ENCODE peak calls at places on chromosomes 11 and 22, in four cellular contexts. O is brain microvascular endothelial cell, D is GM12865, E is esophagus squamous epithelium. J is an unnamed sample.

GRCh38 chr11:13931356-13931755 is 31.2 kb upstream of the SPON1 start:
- DNase-seq in O (no peak), D (no peak), E (no peak), J (no peak)

GRCh38 chr11:45180888-45181594 is 34.6 kb downstream of the PRDM11 start:
- DNase-seq in O (peak), D (peak), E (no peak), J (peak)

GRCh38 chr11:119389611-119390254 is 8.2 kb upstream of the USP2 start:
- DNase-seq in O (no peak), D (peak), E (no peak), J (peak)

GRCh38 chr11:118224512-118225180 is at the start of gene JAML:
- DNase-seq in O (no peak), D (peak), E (no peak), J (peak)

GRCh38 chr11:71207563-71207962 is 44.8 kb downstream of the SHANK2 start:
- DNase-seq in O (no peak), D (no peak), E (no peak), J (no peak)

GRCh38 chr11:75949023-75949672 is 134.1 kb downstream of the UVRAG start:
- DNase-seq in O (no peak), D (no peak), E (no peak), J (no peak)

GRCh38 chr11:46322759-46323158 is 24.5 kb upstream of the DGKZ start:
- DNase-seq in O (no peak), D (no peak), E (no peak), J (no peak)

GRCh38 chr11:70183483-70184176 is 19.5 kb upstream of the FADD start:
- DNase-seq in O (no peak), D (no peak), E (no peak), J (no peak)

GRCh38 chr11:43278302-43278956 is 33.4 kb upstream of the API5 start:
- DNase-seq in O (peak), D (peak), E (no peak), J (peak)

GRCh38 chr11:47533690-47534135 is 19.2 kb downstream of the CELF1 start:
- DNase-seq in O (no peak), D (no peak), E (no peak), J (no peak)

GRCh38 chr11:119714590-119714989 is 14.4 kb downstream of the NECTIN1 start:
- DNase-seq in O (no peak), D (no peak), E (no peak), J (no peak)

GRCh38 chr11:68050371-68050841 is 11.6 kb downstream of the TCIRG1 start:
- DNase-seq in O (no peak), D (no peak), E (no peak), J (peak)

GRCh38 chr22:49765951-49766350 is 61.7 kb downstream of the BRD1 start:
- DNase-seq in O (no peak), D (no peak), E (no peak), J (no peak)

GRCh38 chr11:7927635-7928034 is 3.4 kb downstream of the OR10A6 start:
- DNase-seq in O (peak), D (no peak), E (no peak), J (no peak)

GRCh38 chr11:69830086-69830485 is 10.9 kb upstream of the FGF3 start:
- DNase-seq in O (no peak), D (no peak), E (no peak), J (no peak)

GRCh38 chr11:109739374-109739773 is 317.4 kb downstream of the C11orf87 start:
- DNase-seq in O (no peak), D (no peak), E (no peak), J (no peak)

GRCh38 chr11:123056835-123057491 is 5.0 kb downstream of the HSPA8 start:
- DNase-seq in O (no peak), D (no peak), E (no peak), J (no peak)

GRCh38 chr11:27055065-27055682 is 14.6 kb downstream of the BBOX1 start:
- DNase-seq in O (peak), D (no peak), E (no peak), J (no peak)

GRCh38 chr11:119316729-119317591 is at the start of gene MCAM:
- DNase-seq in O (no peak), D (peak), E (no peak), J (peak)

GRCh38 chr22:40703174-40703573 is 23.9 kb downstream of the MCHR1 start:
- DNase-seq in O (no peak), D (peak), E (no peak), J (no peak)

DNA sequence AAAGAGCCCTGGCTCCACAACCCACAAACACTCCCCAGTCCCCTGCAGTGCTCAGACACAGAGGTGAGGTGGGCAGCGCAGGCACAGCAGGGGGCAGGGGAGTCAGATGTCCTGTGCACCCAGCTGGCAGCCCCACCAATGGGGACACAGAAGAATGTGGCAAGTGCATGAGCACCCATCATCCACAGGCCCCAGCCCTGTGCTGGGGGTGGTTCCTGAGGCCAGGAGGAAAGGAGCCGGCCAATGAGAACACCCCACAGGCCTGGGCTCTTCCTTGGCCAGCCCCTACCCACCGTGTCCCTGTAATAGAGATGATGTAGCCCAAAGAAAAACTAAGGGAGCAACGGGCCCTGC is 9.3 kb downstream of the GNB1L start:
- DNase-seq in O (no peak), D (no peak), E (no peak), J (peak)
- TF ChIP-seq CTCF in O (no peak), D (no peak), E (no peak), J (no peak)

GRCh38 chr11:1303196-1303821 is 6.1 kb downstream of the TOLLIP start:
- DNase-seq in O (no peak), D (no peak), E (no peak), J (peak)
- TF ChIP-seq CTCF in O (peak), D (no peak), E (peak), J (no peak)

GRCh38 chr22:32206774-32207758 is 2.2 kb upstream of the RFPL2 start:
- DNase-seq in O (peak), D (peak), E (no peak), J (peak)

GRCh38 chr22:32204211-32204855 is 540 bp downstream of the RFPL2 start:
- DNase-seq in O (no peak), D (no peak), E (no peak), J (peak)

GRCh38 chr22:32204856-32205722 is at the start of gene RFPL2:
- DNase-seq in O (peak), D (no peak), E (no peak), J (peak)

GRCh38 chr22:32207971-32208480 is 3.2 kb upstream of the RFPL2 start:
- DNase-seq in O (no peak), D (no peak), E (no peak), J (no peak)

DNA sequence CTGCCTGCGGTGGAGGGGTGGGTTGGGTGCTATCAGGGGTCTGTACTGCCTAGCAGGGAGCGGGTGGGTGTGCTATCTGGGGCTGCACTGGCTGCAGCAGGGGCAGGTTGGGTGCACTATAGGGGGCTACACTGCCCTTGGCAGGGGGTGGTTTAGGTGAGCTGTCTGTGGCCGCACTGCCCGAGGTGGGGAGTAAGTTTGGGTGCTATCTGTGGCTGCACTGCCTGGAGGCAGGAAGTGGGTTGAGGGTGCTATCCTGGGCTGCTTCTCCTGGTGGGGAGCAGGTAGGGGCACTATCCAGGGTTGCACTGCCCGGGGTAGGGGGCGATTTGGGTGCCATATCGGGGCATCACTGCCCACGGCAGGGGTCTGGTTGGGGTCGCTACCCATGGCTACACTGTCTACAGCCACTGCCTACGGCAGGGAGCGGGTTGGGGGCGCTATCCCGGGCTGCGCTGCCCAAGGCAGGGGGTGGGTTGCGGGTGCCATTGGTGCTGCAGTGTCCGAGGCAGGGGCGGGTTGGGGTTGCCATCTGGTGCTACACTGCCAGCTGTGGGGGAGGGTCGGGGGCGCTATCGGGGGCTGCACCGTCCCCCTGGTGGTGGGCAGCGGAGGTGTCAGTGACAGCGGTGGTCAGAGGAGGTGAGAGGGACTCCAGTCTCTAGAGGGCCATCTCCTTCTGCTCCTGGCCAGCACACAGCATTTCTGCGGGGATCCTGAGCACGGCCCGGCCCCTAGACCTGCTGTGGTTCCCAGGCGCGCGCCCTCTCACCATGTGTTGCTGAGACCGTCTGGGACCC is 1.3 kb upstream of the RFPL2 start:
- DNase-seq in O (no peak), D (no peak), E (no peak), J (no peak)
- TF ChIP-seq CTCF in O (no peak), D (peak), E (no peak), J (no peak)

GRCh38 chr11:64878494-64879225 is at the start of gene EHD1:
- DNase-seq in O (peak), D (peak), E (peak), J (peak)
- TF ChIP-seq CTCF in O (peak), D (peak), E (peak), J (peak)

DNA sequence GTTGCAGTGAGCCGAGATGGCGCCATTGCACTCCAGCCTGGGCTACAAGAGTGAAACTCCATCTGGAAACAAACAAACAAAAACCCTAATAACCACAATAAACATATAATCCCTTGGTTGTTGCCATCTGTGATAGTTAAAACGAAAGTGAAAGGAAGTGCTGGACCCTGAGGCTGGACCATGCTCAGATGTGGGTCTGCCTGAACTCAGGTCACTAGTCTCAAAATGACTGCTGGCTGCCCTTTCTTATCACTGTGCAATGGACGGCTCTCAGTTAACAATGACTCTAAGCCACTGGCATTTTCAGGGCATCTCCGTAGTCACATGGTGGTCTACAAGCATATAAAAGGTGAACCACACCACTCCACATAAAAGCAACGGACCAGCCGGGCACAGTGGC is 48.2 kb upstream of the FTH1 start:
- DNase-seq in O (no peak), D (peak), E (no peak), J (no peak)
- TF ChIP-seq CTCF in O (no peak), D (no peak), E (no peak), J (no peak)

J was measured in GM13977.